ENCODE peak calls at places on chromosomes 2 and 18, in six cellular contexts. One of them, this sample, is unnamed.

GRCh38 chr2:168573128-168573903 is 117.2 kb downstream of the CERS6 start:
- DNase-seq in GM23338: no peak
- DNase-seq in NCI-H2029: no peak
- DNase-seq in breast epithelium: no peak
- DNase-seq in GM13976: no peak
- DNase-seq in effector memory CD8-positive, alpha-beta T cell: no peak
- DNase-seq in this sample: no peak

GRCh38 chr18:36315736-36316135 is 18.2 kb downstream of the FHOD3 start:
- DNase-seq in GM23338: no peak
- DNase-seq in NCI-H2029: no peak
- DNase-seq in breast epithelium: no peak
- DNase-seq in GM13976: no peak
- DNase-seq in effector memory CD8-positive, alpha-beta T cell: no peak
- DNase-seq in this sample: no peak

GRCh38 chr18:55406374-55407045 is 181.5 kb downstream of the TCF4 start:
- DNase-seq in GM23338: no peak
- DNase-seq in NCI-H2029: peak
- DNase-seq in breast epithelium: no peak
- DNase-seq in GM13976: no peak
- DNase-seq in effector memory CD8-positive, alpha-beta T cell: no peak
- DNase-seq in this sample: peak

GRCh38 chr2:134348239-134348638 is 94.4 kb downstream of the MGAT5 start:
- DNase-seq in GM23338: no peak
- DNase-seq in NCI-H2029: no peak
- DNase-seq in breast epithelium: no peak
- DNase-seq in GM13976: no peak
- DNase-seq in effector memory CD8-positive, alpha-beta T cell: no peak
- DNase-seq in this sample: no peak

GRCh38 chr2:41414486-41415230 is 633.2 kb upstream of the PKDCC start:
- DNase-seq in GM23338: peak
- DNase-seq in NCI-H2029: no peak
- DNase-seq in breast epithelium: no peak
- DNase-seq in GM13976: peak
- DNase-seq in effector memory CD8-positive, alpha-beta T cell: no peak
- DNase-seq in this sample: no peak

GRCh38 chr2:86793752-86794151 is 3.0 kb upstream of the CD8A start:
- DNase-seq in GM23338: no peak
- DNase-seq in NCI-H2029: no peak
- DNase-seq in breast epithelium: no peak
- DNase-seq in GM13976: no peak
- DNase-seq in effector memory CD8-positive, alpha-beta T cell: peak
- DNase-seq in this sample: no peak

GRCh38 chr2:171447675-171448074 is 13.6 kb downstream of the DCAF17 start:
- DNase-seq in GM23338: peak
- DNase-seq in NCI-H2029: no peak
- DNase-seq in breast epithelium: no peak
- DNase-seq in GM13976: no peak
- DNase-seq in effector memory CD8-positive, alpha-beta T cell: no peak
- DNase-seq in this sample: no peak

GRCh38 chr2:102872388-102872787 is 110.6 kb downstream of the TMEM182 start:
- DNase-seq in GM23338: peak
- DNase-seq in NCI-H2029: no peak
- DNase-seq in breast epithelium: no peak
- DNase-seq in GM13976: no peak
- DNase-seq in effector memory CD8-positive, alpha-beta T cell: no peak
- DNase-seq in this sample: no peak

GRCh38 chr2:133171396-133172004 is 396.8 kb downstream of the NCKAP5 start:
- DNase-seq in GM23338: peak
- DNase-seq in NCI-H2029: peak
- DNase-seq in breast epithelium: no peak
- DNase-seq in GM13976: peak
- DNase-seq in effector memory CD8-positive, alpha-beta T cell: no peak
- DNase-seq in this sample: peak

GRCh38 chr2:176139170-176139611 is 9.7 kb downstream of the HOXD8 start:
- DNase-seq in GM23338: no peak
- DNase-seq in NCI-H2029: no peak
- DNase-seq in breast epithelium: no peak
- DNase-seq in GM13976: no peak
- DNase-seq in effector memory CD8-positive, alpha-beta T cell: no peak
- DNase-seq in this sample: no peak

GRCh38 chr2:159712929-159713575 is 746 bp downstream of the MARCHF7 start:
- DNase-seq in GM23338: peak
- DNase-seq in NCI-H2029: no peak
- DNase-seq in breast epithelium: no peak
- DNase-seq in GM13976: no peak
- DNase-seq in effector memory CD8-positive, alpha-beta T cell: no peak
- DNase-seq in this sample: peak

GRCh38 chr2:10469301-10469700 is 21.2 kb upstream of the ODC1 start:
- DNase-seq in GM23338: no peak
- DNase-seq in NCI-H2029: no peak
- DNase-seq in breast epithelium: no peak
- DNase-seq in GM13976: no peak
- DNase-seq in effector memory CD8-positive, alpha-beta T cell: no peak
- DNase-seq in this sample: no peak

GRCh38 chr18:58496231-58496630 is 132.7 kb downstream of the ALPK2 start:
- DNase-seq in GM23338: no peak
- DNase-seq in NCI-H2029: no peak
- DNase-seq in breast epithelium: no peak
- DNase-seq in GM13976: no peak
- DNase-seq in effector memory CD8-positive, alpha-beta T cell: no peak
- DNase-seq in this sample: no peak

GRCh38 chr18:23479829-23480505 is 23.3 kb upstream of the RMC1 start:
- DNase-seq in GM23338: no peak
- DNase-seq in NCI-H2029: no peak
- DNase-seq in breast epithelium: no peak
- DNase-seq in GM13976: peak
- DNase-seq in effector memory CD8-positive, alpha-beta T cell: no peak
- DNase-seq in this sample: no peak

GRCh38 chr2:124708661-124709060 is 683.6 kb downstream of the CNTNAP5 start:
- DNase-seq in GM23338: no peak
- DNase-seq in NCI-H2029: no peak
- DNase-seq in breast epithelium: no peak
- DNase-seq in GM13976: no peak
- DNase-seq in effector memory CD8-positive, alpha-beta T cell: no peak
- DNase-seq in this sample: no peak

GRCh38 chr2:203432811-203433210 is 102.3 kb downstream of the RAPH1 start:
- DNase-seq in GM23338: no peak
- DNase-seq in NCI-H2029: no peak
- DNase-seq in breast epithelium: no peak
- DNase-seq in GM13976: no peak
- DNase-seq in effector memory CD8-positive, alpha-beta T cell: no peak
- DNase-seq in this sample: no peak

GRCh38 chr18:3713166-3713565 is 263.2 kb downstream of the TGIF1 start:
- DNase-seq in GM23338: no peak
- DNase-seq in NCI-H2029: no peak
- DNase-seq in breast epithelium: no peak
- DNase-seq in GM13976: no peak
- DNase-seq in effector memory CD8-positive, alpha-beta T cell: no peak
- DNase-seq in this sample: no peak

GRCh38 chr2:207334631-207335371 is 169.1 kb upstream of the KLF7 start:
- DNase-seq in GM23338: peak
- DNase-seq in NCI-H2029: peak
- DNase-seq in breast epithelium: no peak
- DNase-seq in GM13976: no peak
- DNase-seq in effector memory CD8-positive, alpha-beta T cell: no peak
- DNase-seq in this sample: peak

GRCh38 chr18:79507546-79508480 is 112.1 kb downstream of the NFATC1 start:
- DNase-seq in GM23338: no peak
- DNase-seq in NCI-H2029: no peak
- DNase-seq in breast epithelium: peak
- DNase-seq in GM13976: no peak
- DNase-seq in effector memory CD8-positive, alpha-beta T cell: no peak
- DNase-seq in this sample: peak

GRCh38 chr2:44277541-44277940 is 2.3 kb downstream of the SLC3A1 start:
- DNase-seq in GM23338: no peak
- DNase-seq in NCI-H2029: no peak
- DNase-seq in breast epithelium: no peak
- DNase-seq in GM13976: no peak
- DNase-seq in effector memory CD8-positive, alpha-beta T cell: no peak
- DNase-seq in this sample: no peak

GRCh38 chr2:88933980-88934379 is 242.5 kb downstream of the RPIA start:
- DNase-seq in GM23338: peak
- DNase-seq in NCI-H2029: no peak
- DNase-seq in breast epithelium: no peak
- DNase-seq in GM13976: no peak
- DNase-seq in effector memory CD8-positive, alpha-beta T cell: no peak
- DNase-seq in this sample: no peak

GRCh38 chr2:64273524-64274398 is 129.5 kb upstream of the PELI1 start:
- DNase-seq in GM23338: no peak
- DNase-seq in NCI-H2029: peak
- DNase-seq in breast epithelium: peak
- DNase-seq in GM13976: no peak
- DNase-seq in effector memory CD8-positive, alpha-beta T cell: no peak
- DNase-seq in this sample: peak

GRCh38 chr2:2826209-2826551 is 495.1 kb upstream of the MYT1L start:
- DNase-seq in GM23338: no peak
- DNase-seq in NCI-H2029: no peak
- DNase-seq in breast epithelium: no peak
- DNase-seq in GM13976: no peak
- DNase-seq in effector memory CD8-positive, alpha-beta T cell: no peak
- DNase-seq in this sample: no peak

GRCh38 chr2:149490296-149490695 is 97.3 kb downstream of the MMADHC start:
- DNase-seq in GM23338: peak
- DNase-seq in NCI-H2029: no peak
- DNase-seq in breast epithelium: no peak
- DNase-seq in GM13976: no peak
- DNase-seq in effector memory CD8-positive, alpha-beta T cell: no peak
- DNase-seq in this sample: no peak

GRCh38 chr18:35252466-35252865 is 11.6 kb downstream of the ZNF397 start:
- DNase-seq in GM23338: no peak
- DNase-seq in NCI-H2029: no peak
- DNase-seq in breast epithelium: no peak
- DNase-seq in GM13976: no peak
- DNase-seq in effector memory CD8-positive, alpha-beta T cell: no peak
- DNase-seq in this sample: no peak

GRCh38 chr2:99600929-99601680 is 111.3 kb upstream of the REV1 start:
- DNase-seq in GM23338: peak
- DNase-seq in NCI-H2029: no peak
- DNase-seq in breast epithelium: no peak
- DNase-seq in GM13976: no peak
- DNase-seq in effector memory CD8-positive, alpha-beta T cell: no peak
- DNase-seq in this sample: no peak

GRCh38 chr2:13651684-13652131 is 935.0 kb downstream of the TRIB2 start:
- DNase-seq in GM23338: no peak
- DNase-seq in NCI-H2029: no peak
- DNase-seq in breast epithelium: no peak
- DNase-seq in GM13976: no peak
- DNase-seq in effector memory CD8-positive, alpha-beta T cell: no peak
- DNase-seq in this sample: no peak

GRCh38 chr2:204129591-204130270 is 193.2 kb downstream of the ICOS start:
- DNase-seq in GM23338: no peak
- DNase-seq in NCI-H2029: no peak
- DNase-seq in breast epithelium: no peak
- DNase-seq in GM13976: no peak
- DNase-seq in effector memory CD8-positive, alpha-beta T cell: no peak
- DNase-seq in this sample: no peak

GRCh38 chr2:98912957-98913915 is 22.8 kb downstream of the CRACDL start:
- DNase-seq in GM23338: no peak
- DNase-seq in NCI-H2029: no peak
- DNase-seq in breast epithelium: no peak
- DNase-seq in GM13976: no peak
- DNase-seq in effector memory CD8-positive, alpha-beta T cell: no peak
- DNase-seq in this sample: peak

GRCh38 chr18:31424383-31424988 is 23.1 kb upstream of the DSG3 start:
- DNase-seq in GM23338: peak
- DNase-seq in NCI-H2029: no peak
- DNase-seq in breast epithelium: no peak
- DNase-seq in GM13976: peak
- DNase-seq in effector memory CD8-positive, alpha-beta T cell: no peak
- DNase-seq in this sample: no peak

GRCh38 chr2:221549143-221549542 is 23.0 kb downstream of the EPHA4 start:
- DNase-seq in GM23338: no peak
- DNase-seq in NCI-H2029: no peak
- DNase-seq in breast epithelium: no peak
- DNase-seq in GM13976: no peak
- DNase-seq in effector memory CD8-positive, alpha-beta T cell: no peak
- DNase-seq in this sample: no peak

GRCh38 chr2:39571197-39571731 is 94.5 kb upstream of the TMEM178A start:
- DNase-seq in GM23338: no peak
- DNase-seq in NCI-H2029: no peak
- DNase-seq in breast epithelium: no peak
- DNase-seq in GM13976: no peak
- DNase-seq in effector memory CD8-positive, alpha-beta T cell: no peak
- DNase-seq in this sample: no peak

GRCh38 chr2:133968446-133968845 is 285.4 kb upstream of the MGAT5 start:
- DNase-seq in GM23338: no peak
- DNase-seq in NCI-H2029: no peak
- DNase-seq in breast epithelium: no peak
- DNase-seq in GM13976: no peak
- DNase-seq in effector memory CD8-positive, alpha-beta T cell: no peak
- DNase-seq in this sample: no peak